ENCODE peak calls at places on chromosomes 12 and 14, in six cellular contexts. A is CD8-positive, alpha-beta memory T cell; B is aorta; W is left ventricle myocardium inferior; R is spleen; G is IMR-90. N is an unnamed sample. For H3K4me1, the result is how much of the 10 kb centered on the place peaks cover.

GRCh38 chr14:68075382-68076029 is 255.9 kb downstream of the RAD51B start:
- DNase-seq in A (no peak), B (no peak), W (no peak), R (no peak), G (no peak), N (no peak)

GRCh38 chr12:54572881-54573280 is 15.6 kb downstream of the PPP1R1A start:
- DNase-seq in A (no peak), B (no peak), W (no peak), R (no peak), G (no peak), N (no peak)

GRCh38 chr12:49233842-49234526 is 30.9 kb upstream of the TUBA1C start:
- DNase-seq in A (no peak), B (peak), W (peak), R (peak), G (no peak), N (no peak)

GRCh38 chr14:68233385-68233784 is 413.8 kb downstream of the RAD51B start:
- DNase-seq in A (no peak), B (no peak), W (no peak), R (no peak), G (no peak), N (no peak)

GRCh38 chr12:101634724-101635123 is 40.0 kb downstream of the MYBPC1 start:
- DNase-seq in A (no peak), B (no peak), W (no peak), R (no peak), G (no peak), N (no peak)

GRCh38 chr12:81888961-81889360 is 129.8 kb upstream of the PPFIA2 start:
- DNase-seq in A (no peak), B (no peak), W (no peak), R (no peak), G (no peak), N (no peak)

GRCh38 chr12:120230326-120230973 is 29.5 kb upstream of the RPLP0 start:
- DNase-seq in A (no peak), B (peak), W (peak), R (no peak), G (peak), N (no peak)

GRCh38 chr14:48398675-48399282 is 723.4 kb upstream of the MDGA2 start:
- DNase-seq in A (no peak), B (no peak), W (no peak), R (no peak), G (peak), N (no peak)

GRCh38 chr12:29807125-29807524 is 23.4 kb upstream of the TMTC1 start:
- DNase-seq in A (no peak), B (no peak), W (no peak), R (no peak), G (peak), N (no peak)

GRCh38 chr14:74853581-74853980 is 22.4 kb downstream of the PROX2 start:
- DNase-seq in A (no peak), B (no peak), W (no peak), R (no peak), G (no peak), N (no peak)

GRCh38 chr12:57127101-57127709 is 1.1 kb upstream of the LRP1 start:
- DNase-seq in A (peak), B (peak), W (peak), R (peak), G (no peak), N (peak)

GRCh38 chr12:53751336-53752191 is at the start of gene CISTR:
- DNase-seq in A (peak), B (no peak), W (no peak), R (peak), G (no peak), N (no peak)

GRCh38 chr12:111180830-111181726 is 187.8 kb downstream of the PHETA1 start:
- DNase-seq in A (no peak), B (peak), W (peak), R (peak), G (peak), N (no peak)

GRCh38 chr14:90502760-90503159 is 105.9 kb downstream of the CALM1 start:
- DNase-seq in A (no peak), B (no peak), W (no peak), R (no peak), G (no peak), N (no peak)

GRCh38 chr12:54191550-54192022 is 2.8 kb upstream of the SMUG1 start:
- DNase-seq in A (peak), B (peak), W (peak), R (peak), G (peak), N (peak)

GRCh38 chr12:78933014-78933413 is 68.4 kb downstream of the SYT1 start:
- DNase-seq in A (no peak), B (no peak), W (no peak), R (no peak), G (peak), N (no peak)

GRCh38 chr14:99360774-99361595 is 89.0 kb upstream of the BCL11B start:
- DNase-seq in A (no peak), B (no peak), W (no peak), R (no peak), G (no peak), N (no peak)

GRCh38 chr12:97680751-97681150 is 218.1 kb downstream of the RMST start:
- DNase-seq in A (no peak), B (no peak), W (no peak), R (no peak), G (no peak), N (no peak)

GRCh38 chr12:17853054-17853453 is 236.9 kb downstream of the RERGL start:
- DNase-seq in A (no peak), B (no peak), W (no peak), R (no peak), G (no peak), N (no peak)
- H3K4me3 ChIP-seq in A (no peak), B (no peak), W (no peak), R (no peak), G (no peak), N (no peak)

GRCh38 chr14:61644834-61645233 is 50.5 kb upstream of the HIF1A start:
- DNase-seq in A (no peak), B (no peak), W (no peak), R (no peak), G (peak), N (no peak)
- H3K4me1 ChIP-seq in A (under half), B (under half), W (under half), R (under half), G (under half), N (under half)

DNA sequence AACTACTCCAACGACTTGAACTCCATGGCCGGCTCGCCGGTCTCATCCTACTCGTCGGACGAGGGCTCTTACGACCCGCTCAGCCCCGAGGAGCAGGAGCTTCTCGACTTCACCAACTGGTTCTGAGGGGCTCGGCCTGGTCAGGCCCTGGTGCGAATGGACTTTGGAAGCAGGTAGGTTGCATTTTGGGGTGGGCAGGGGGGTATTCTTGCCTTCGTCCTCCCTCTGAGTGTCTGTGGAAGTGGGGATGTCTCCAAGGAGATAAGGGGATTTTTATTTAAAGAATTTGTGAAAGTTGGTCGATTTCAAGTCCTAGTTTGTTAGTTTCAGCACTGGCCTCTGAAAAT is 1.3 kb downstream of the ASCL1 start:
- DNase-seq in A (no peak), B (no peak), W (no peak), R (no peak), G (no peak), N (no peak)
- H3K4me3 ChIP-seq in A (no peak), B (no peak), W (peak), R (peak), G (no peak), N (no peak)

GRCh38 chr14:88468396-88468795 is 82.9 kb downstream of the SPATA7 start:
- DNase-seq in A (no peak), B (no peak), W (no peak), R (no peak), G (peak), N (no peak)
- H3K4me1 ChIP-seq in A (under half), B (under half), W (under half), R (under half), G (under half), N (under half)

N was measured in breast epithelium.